ENCODE peak calls at places on chromosomes 4 and X, in five cellular contexts. H is activated CD8-positive, alpha-beta T cell treated with anti-CD3 and anti-CD28 coated beads for 36 hours; Q is kidney; N is Calu3; L is colonic mucosa. Y is an unnamed sample.

GRCh38 chr4:100968046-100968445 is 379.3 kb downstream of the PPP3CA start:
- DNase-seq in L (no peak), N (no peak), Q (no peak), H (no peak), Y (no peak)

GRCh38 chrX:23008431-23009099 is 8.8 kb downstream of the DDX53 start:
- DNase-seq in Q (no peak), N (peak; percentile 10), H (no peak), L (no peak), Y (peak; percentile 9)

GRCh38 chr4:164828945-164829344 is 48.0 kb upstream of the APELA start:
- DNase-seq in N (no peak), H (no peak), L (no peak), Q (no peak), Y (peak; percentile 10)

GRCh38 chr4:188113156-188113555 is 3.8 kb upstream of the TRIML2 start:
- DNase-seq in H (no peak), N (no peak), Q (no peak), L (no peak), Y (no peak)

GRCh38 chr4:99117876-99118693 is 26.0 kb downstream of the ADH4 start:
- DNase-seq in L (no peak), Q (no peak), N (no peak), H (no peak), Y (peak; percentile 2)

GRCh38 chrX:40849906-40850672 is 114.7 kb upstream of the MED14 start:
- DNase-seq in N (no peak), H (no peak), Q (no peak), L (no peak), Y (no peak)

GRCh38 chr4:11367371-11367770 is 61.3 kb downstream of the HS3ST1 start:
- DNase-seq in Q (no peak), L (peak; percentile 19), N (no peak), H (no peak), Y (no peak)

GRCh38 chr4:88390128-88390527 is 11.5 kb downstream of the HERC6 start:
- DNase-seq in Q (no peak), L (no peak), N (no peak), H (no peak), Y (no peak)

GRCh38 chr4:25351777-25352421 is 25.2 kb upstream of the ANAPC4 start:
- DNase-seq in H (no peak), N (no peak), L (no peak), Q (no peak), Y (no peak)

GRCh38 chrX:18252644-18253359 is 32.1 kb upstream of the BEND2 start:
- DNase-seq in N (no peak), H (no peak), L (no peak), Q (no peak), Y (no peak)

GRCh38 chr4:57943672-57944071 is 833.5 kb upstream of the IGFBP7 start:
- DNase-seq in Q (no peak), N (no peak), L (no peak), H (no peak), Y (peak; percentile 40)
- TF ChIP-seq CTCF in Q (no peak), N (no peak), L (no peak), H (no peak), Y (no peak)

GRCh38 chrX:63050225-63050624 is 300.9 kb downstream of the SPIN4 start:
- DNase-seq in N (no peak), L (no peak), H (no peak), Q (no peak), Y (peak; percentile 36)
- TF ChIP-seq CTCF in N (no peak), L (no peak), H (no peak), Q (no peak), Y (peak; percentile 15)

GRCh38 chr4:139301143-139301820 is at the start of gene NAA15:
- DNase-seq in L (peak; percentile 98), H (peak; percentile 98), N (peak; percentile 95), Q (peak; percentile 99), Y (peak; percentile 98)
- TF ChIP-seq CTCF in L (no peak), H (no peak), N (no peak), Q (no peak), Y (no peak)

GRCh38 chrX:63812826-63813225 is 27.8 kb upstream of the ARHGEF9 start:
- DNase-seq in H (no peak), Q (no peak), L (no peak), N (no peak), Y (no peak)
- TF ChIP-seq CTCF in H (no peak), Q (no peak), L (no peak), N (no peak), Y (no peak)

Y was measured in GM12865.